ENCODE peak calls at places on chromosomes 4 and X, in five cellular contexts. W is OCI-LY7, N is HFFc6, K is ascending aorta, A is WERI-Rb-1. Q is an unnamed sample.

GRCh38 chr4:8646296-8647093 is 53.9 kb downstream of the CPZ start:
- DNase-seq in W (no peak), N (no peak), K (no peak), A (no peak), Q (no peak)

GRCh38 chr4:62901101-62901500 is 1508.1 kb downstream of the TECRL start:
- DNase-seq in W (no peak), N (no peak), K (no peak), A (no peak), Q (no peak)

GRCh38 chr4:102713096-102713495 is 47.7 kb downstream of the MANBA start:
- DNase-seq in W (no peak), N (peak), K (no peak), A (no peak), Q (no peak)

GRCh38 chr4:122450847-122451246 is 5.7 kb downstream of the IL2 start:
- DNase-seq in W (peak), N (peak), K (no peak), A (peak), Q (no peak)

GRCh38 chr4:172270421-172270820 is 457.2 kb downstream of the GALNTL6 start:
- DNase-seq in W (no peak), N (no peak), K (no peak), A (no peak), Q (no peak)

GRCh38 chrX:77743720-77744119 is 42.3 kb downstream of the ATRX start:
- DNase-seq in W (no peak), N (peak), K (no peak), A (no peak), Q (no peak)

GRCh38 chr4:42843694-42844093 is 48.8 kb upstream of the GRXCR1 start:
- DNase-seq in W (no peak), N (no peak), K (no peak), A (no peak), Q (no peak)

GRCh38 chrX:17164936-17165335 is 210.1 kb upstream of the NHS start:
- DNase-seq in W (no peak), N (no peak), K (no peak), A (no peak), Q (no peak)

GRCh38 chr4:189029961-189030360 is 890.7 kb downstream of the TRIML1 start:
- DNase-seq in W (no peak), N (no peak), K (no peak), A (no peak), Q (no peak)

GRCh38 chrX:130253916-130254315 is 14.8 kb downstream of the ZNF280C start:
- DNase-seq in W (no peak), N (no peak), K (no peak), A (no peak), Q (no peak)

GRCh38 chrX:118751950-118752783 is 24.8 kb downstream of the IL13RA1 start:
- DNase-seq in W (no peak), N (no peak), K (no peak), A (no peak), Q (no peak)

GRCh38 chrX:102651242-102651967 is at the start of gene GPRASP1:
- DNase-seq in W (no peak), N (peak), K (no peak), A (peak), Q (no peak)

GRCh38 chr4:170386974-170387373 is 297.2 kb upstream of the AADAT start:
- DNase-seq in W (no peak), N (no peak), K (no peak), A (no peak), Q (no peak)

GRCh38 chr4:107183155-107183774 is 147.2 kb upstream of the DKK2 start:
- DNase-seq in W (peak), N (peak), K (no peak), A (peak), Q (no peak)

GRCh38 chrX:115892787-115893671 is 277.5 kb upstream of the AGTR2 start:
- DNase-seq in W (no peak), N (no peak), K (no peak), A (peak), Q (no peak)

GRCh38 chr4:80266902-80267380 is 477 bp downstream of the FGF5 start:
- DNase-seq in W (no peak), N (peak), K (no peak), A (peak), Q (no peak)

GRCh38 chr4:76947369-76947768 is 2.2 kb upstream of the SEPTIN11 start:
- DNase-seq in W (no peak), N (no peak), K (no peak), A (no peak), Q (no peak)

GRCh38 chr4:1401409-1402020 is 4.7 kb downstream of the NKX1-1 start:
- DNase-seq in W (no peak), N (no peak), K (no peak), A (peak), Q (no peak)

GRCh38 chr4:147984065-147984777 is 252.3 kb downstream of the ARHGAP10 start:
- DNase-seq in W (peak), N (peak), K (no peak), A (peak), Q (no peak)

GRCh38 chr4:15906024-15906443 is 32.5 kb downstream of the FGFBP1 start:
- DNase-seq in W (no peak), N (no peak), K (no peak), A (no peak), Q (no peak)

GRCh38 chrX:100895365-100896075 is 21.4 kb upstream of the NOX1 start:
- DNase-seq in W (peak), N (peak), K (no peak), A (peak), Q (no peak)
- TF ChIP-seq CTCF in W (peak), N (peak), K (no peak), A (peak), Q (no peak)

DNA sequence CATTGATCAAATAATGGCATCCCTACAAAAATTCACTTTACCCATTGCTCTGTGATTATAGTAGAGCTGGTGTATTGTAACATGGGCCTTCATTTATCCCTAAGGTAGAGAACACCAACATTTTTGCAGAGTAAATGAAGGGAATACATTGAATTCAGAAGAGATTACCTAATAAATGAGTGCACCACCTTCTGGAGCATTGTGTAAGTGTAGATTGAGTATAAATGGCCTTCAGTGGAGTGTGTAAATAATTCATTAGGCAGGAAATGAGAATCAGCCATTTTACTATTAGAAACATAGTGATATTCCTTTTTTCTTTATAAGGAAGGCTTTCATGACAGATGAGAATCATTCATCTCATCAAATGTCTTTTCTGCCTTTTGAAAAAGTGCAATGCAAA is 155.8 kb downstream of the FAM47B start:
- DNase-seq in W (no peak), N (no peak), K (no peak), A (no peak), Q (no peak)
- TF ChIP-seq CTCF in W (no peak), N (peak), K (no peak), A (no peak), Q (no peak)

GRCh38 chr4:27270435-27270834 is 409.8 kb downstream of the STIM2 start:
- DNase-seq in W (no peak), N (no peak), K (no peak), A (no peak), Q (no peak)
- TF ChIP-seq CTCF in W (no peak), N (no peak), K (no peak), A (no peak), Q (no peak)

DNA sequence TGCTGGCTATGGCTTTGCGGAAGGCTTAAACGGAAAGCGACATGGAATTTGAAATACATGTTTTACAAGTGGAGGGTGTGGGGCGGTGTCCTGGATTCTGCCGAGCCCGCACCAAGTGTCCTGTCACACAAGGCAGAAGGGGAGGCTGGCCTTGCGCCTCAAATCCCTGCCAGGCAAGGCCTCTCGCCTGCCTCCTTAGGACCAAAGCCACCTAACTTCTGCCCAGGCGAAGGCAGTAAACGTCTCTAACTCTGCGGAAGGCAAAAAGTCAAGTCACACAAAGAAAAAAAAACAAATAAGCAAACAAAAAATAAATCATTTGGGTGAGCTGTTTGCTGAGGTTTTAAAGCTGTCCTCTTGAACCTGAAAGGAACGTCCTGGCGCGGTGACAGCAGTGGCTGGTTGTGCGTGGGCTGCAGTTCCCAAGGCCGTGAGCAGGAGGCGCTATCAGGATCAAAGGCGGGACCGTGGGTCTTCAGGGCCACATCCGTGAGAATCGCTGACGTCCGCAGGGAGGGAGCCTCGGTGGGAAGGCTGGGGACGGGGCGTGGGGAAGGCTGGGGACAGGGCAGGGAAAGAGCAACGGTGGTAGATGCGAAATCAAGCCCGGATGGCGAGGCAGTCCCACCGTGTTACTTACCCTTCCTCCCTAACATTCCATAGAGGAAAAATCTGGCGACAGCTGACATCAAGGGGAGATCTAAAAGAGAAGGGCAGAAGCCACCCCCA is 99.1 kb downstream of the TRAPPC11 start:
- DNase-seq in W (no peak), N (no peak), K (no peak), A (no peak), Q (no peak)
- TF ChIP-seq CTCF in W (no peak), N (no peak), K (no peak), A (peak), Q (no peak)

DNA sequence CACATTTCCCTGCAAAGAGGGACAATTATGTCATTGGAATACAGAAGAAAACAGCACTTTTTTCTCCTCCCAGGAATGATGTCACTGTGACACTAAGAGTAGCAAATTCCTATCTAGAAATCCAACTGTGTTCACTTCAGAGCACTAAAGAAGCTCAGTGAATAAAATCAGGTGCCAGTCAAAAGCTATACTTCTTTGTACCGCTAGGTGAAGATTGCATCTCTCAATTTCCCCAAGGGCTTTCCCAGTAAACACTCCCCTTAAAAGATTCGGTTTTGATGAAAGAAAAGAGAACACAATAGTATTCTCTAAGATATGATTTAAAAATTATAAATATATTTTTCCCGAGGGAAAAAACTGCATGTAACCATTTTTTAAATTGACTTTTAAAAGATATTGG is 104.7 kb upstream of the MID1 start:
- DNase-seq in W (no peak), N (no peak), K (no peak), A (no peak), Q (no peak)
- TF ChIP-seq CTCF in W (peak), N (no peak), K (no peak), A (peak), Q (no peak)

GRCh38 chr4:73018595-73018994 is 50.9 kb downstream of the COX18 start:
- DNase-seq in W (no peak), N (no peak), K (no peak), A (peak), Q (no peak)

GRCh38 chr4:73021634-73022033 is 47.9 kb downstream of the COX18 start:
- DNase-seq in W (peak), N (peak), K (no peak), A (no peak), Q (no peak)

DNA sequence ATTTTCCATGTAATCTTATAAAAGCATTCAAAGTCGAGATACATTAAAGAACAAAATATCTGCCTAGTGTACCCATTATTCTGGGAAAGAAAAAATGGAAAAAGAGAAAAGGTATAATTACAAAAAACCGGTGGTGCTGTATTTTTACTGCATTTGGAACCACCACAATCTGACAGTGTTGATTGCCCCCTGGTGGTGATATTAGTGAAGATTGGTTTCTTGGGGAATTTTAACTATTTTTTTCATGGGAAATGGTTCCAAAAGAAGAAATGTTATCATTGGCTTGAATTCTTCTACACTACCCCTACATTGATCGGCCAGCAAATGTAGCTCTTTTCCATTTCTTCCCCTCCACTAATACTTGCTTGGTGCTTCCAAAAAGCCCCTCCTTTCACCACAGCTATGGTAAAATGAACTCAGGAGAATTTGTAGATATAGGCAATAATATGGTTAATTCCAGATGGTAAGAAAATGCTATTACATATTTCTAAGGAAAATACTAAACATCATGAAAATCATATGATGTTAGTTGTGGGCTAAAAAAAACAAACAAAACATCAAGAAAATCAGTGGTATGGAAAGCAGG is 50.0 kb downstream of the COX18 start:
- DNase-seq in W (peak), N (peak), K (no peak), A (no peak), Q (no peak)
- TF ChIP-seq CTCF in W (peak), N (peak), K (peak), A (peak), Q (peak)

Q was measured in thoracic aorta.